ENCODE peak calls at places on chromosomes 4 and X, in nine cellular contexts. Q, S, K, J, O, Z, R, I and E are unnamed samples.

GRCh38 chrX:19678941-19679340 is 163.6 kb upstream of the MAP3K15 start:
- DNase-seq in K (no peak), R (no peak), S (no peak), O (no peak), Q (no peak), J (peak; percentile 31), I (no peak), Z (peak; percentile 63), E (no peak)

GRCh38 chrX:22203186-22203585 is 69.5 kb upstream of the CBLL2 start:
- DNase-seq in K (no peak), J (no peak), I (no peak), R (no peak), S (no peak), Z (no peak), Q (no peak), O (no peak), E (no peak)

GRCh38 chr4:127140306-127140705 is 492.5 kb upstream of the INTU start:
- DNase-seq in S (no peak), J (no peak), Z (peak; percentile 41), O (no peak), Q (no peak), K (no peak), R (no peak), I (no peak), E (no peak)

GRCh38 chr4:173176010-173176409 is 7.4 kb downstream of the GALNT7 start:
- DNase-seq in Z (no peak), K (no peak), I (no peak), Q (no peak), S (no peak), O (no peak), J (no peak), R (no peak), E (no peak)

GRCh38 chr4:110009526-110009925 is 96.8 kb downstream of the EGF start:
- DNase-seq in Z (no peak), K (no peak), S (no peak), Q (no peak), R (no peak), J (no peak), I (no peak), O (no peak), E (no peak)

GRCh38 chr4:38523524-38524448 is 140.2 kb upstream of the KLF3 start:
- DNase-seq in S (no peak), J (peak; percentile 14), K (no peak), Z (no peak), O (peak; percentile 40), Q (no peak), R (no peak), I (no peak), E (no peak)

GRCh38 chr4:168562021-168562691 is 65.3 kb downstream of the PALLD start:
- DNase-seq in I (no peak), Z (peak; percentile 70), K (no peak), R (no peak), J (no peak), O (no peak), Q (no peak), S (no peak), E (no peak)

GRCh38 chr4:149715822-149716585 is 99.6 kb downstream of the IQCM start:
- DNase-seq in I (peak; percentile 36), O (no peak), S (no peak), Z (no peak), Q (no peak), J (no peak), K (no peak), R (no peak), E (no peak)

GRCh38 chrX:13064599-13065143 is 20.3 kb upstream of the FAM9C start:
- DNase-seq in O (peak; percentile 54), S (no peak), R (no peak), Q (no peak), I (no peak), J (no peak), Z (no peak), K (peak; percentile 53), E (no peak)

GRCh38 chr4:184416913-184417734 is 57.2 kb downstream of the IRF2 start:
- DNase-seq in K (no peak), Z (no peak), S (no peak), Q (no peak), I (no peak), O (no peak), J (peak; percentile 49), R (no peak), E (no peak)

GRCh38 chr4:98519268-98519993 is 139.0 kb downstream of the TSPAN5 start:
- DNase-seq in K (no peak), Q (no peak), R (no peak), J (no peak), S (no peak), I (no peak), O (no peak), Z (no peak), E (no peak)

GRCh38 chrX:132489256-132490085 is 633 bp upstream of the MBNL3 start:
- DNase-seq in J (peak; percentile 72), Q (peak; percentile 75), I (peak; percentile 78), K (no peak), R (peak; percentile 81), Z (peak; percentile 70), S (peak; percentile 77), O (peak; percentile 41), E (peak; percentile 27)

GRCh38 chr4:17814140-17814539 is 3.4 kb downstream of the NCAPG start:
- DNase-seq in K (no peak), J (no peak), I (no peak), S (no peak), Q (no peak), Z (peak; percentile 7), O (no peak), R (no peak), E (no peak)

GRCh38 chr4:173370130-173370476 is 651 bp upstream of the SAP30 start:
- DNase-seq in I (peak; percentile 88), J (peak; percentile 74), S (peak; percentile 85), R (no peak), O (peak; percentile 76), K (no peak), Z (no peak), Q (peak; percentile 71), E (peak; percentile 32)

GRCh38 chrX:16076834-16077233 is 46.5 kb upstream of the GRPR start:
- DNase-seq in S (no peak), K (no peak), R (no peak), O (no peak), Z (no peak), J (no peak), I (no peak), Q (no peak), E (no peak)

GRCh38 chr4:170256807-170257206 is 167.1 kb upstream of the AADAT start:
- DNase-seq in O (no peak), Z (no peak), S (no peak), Q (no peak), J (no peak), R (no peak), I (no peak), K (no peak), E (no peak)

DNA sequence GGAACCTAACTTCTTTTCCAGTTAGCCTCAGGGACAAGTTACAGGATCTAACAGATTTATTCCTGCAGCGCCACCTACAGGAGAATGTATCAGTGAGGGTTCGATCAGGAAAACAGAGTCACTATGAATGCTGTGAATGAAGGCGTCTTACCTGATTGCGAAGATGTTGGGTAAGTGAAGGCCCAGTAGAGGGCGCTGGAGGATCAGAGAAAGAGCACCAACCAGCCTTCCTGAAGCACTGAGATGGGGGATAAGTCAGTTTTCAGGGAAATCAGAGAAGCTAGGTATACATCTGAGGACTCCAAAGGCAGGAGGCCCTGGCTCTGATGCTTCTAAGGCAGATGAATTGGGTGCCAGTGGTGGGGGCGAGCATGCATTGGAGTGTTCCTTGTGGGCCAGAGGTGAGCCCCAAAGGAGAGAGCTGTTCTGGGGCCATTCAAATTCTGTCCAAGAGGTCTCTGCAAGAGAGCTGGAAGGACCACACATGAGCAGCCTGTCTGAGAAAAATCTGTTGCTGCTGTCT is 169.9 kb upstream of the AADAT start:
- DNase-seq in K (peak; percentile 1), S (peak; percentile 92), O (peak; percentile 71), J (peak; percentile 58), Z (peak; percentile 92), R (peak; percentile 81), I (peak; percentile 65), Q (peak; percentile 41), E (peak; percentile 88)
- TF ChIP-seq CTCF in K (peak; percentile 50), S (peak; percentile 71), O (no peak), J (peak; percentile 73), Z (peak; percentile 96), R (peak; percentile 97), I (peak; percentile 70), Q (no peak), E (peak; percentile 97)

GRCh38 chr4:82496349-82496748 is 65.4 kb downstream of the TMEM150C start:
- DNase-seq in R (no peak), S (no peak), O (no peak), I (no peak), Q (no peak), Z (no peak), J (no peak), K (no peak), E (no peak)

GRCh38 chr4:82499705-82500104 is 62.1 kb downstream of the TMEM150C start:
- DNase-seq in O (no peak), Q (no peak), R (no peak), K (no peak), J (no peak), I (no peak), S (no peak), Z (no peak), E (no peak)

GRCh38 chr4:82500106-82500738 is 61.6 kb downstream of the TMEM150C start:
- DNase-seq in S (no peak), K (peak; percentile 51), Z (no peak), J (no peak), I (no peak), O (no peak), Q (no peak), R (no peak), E (no peak)

DNA sequence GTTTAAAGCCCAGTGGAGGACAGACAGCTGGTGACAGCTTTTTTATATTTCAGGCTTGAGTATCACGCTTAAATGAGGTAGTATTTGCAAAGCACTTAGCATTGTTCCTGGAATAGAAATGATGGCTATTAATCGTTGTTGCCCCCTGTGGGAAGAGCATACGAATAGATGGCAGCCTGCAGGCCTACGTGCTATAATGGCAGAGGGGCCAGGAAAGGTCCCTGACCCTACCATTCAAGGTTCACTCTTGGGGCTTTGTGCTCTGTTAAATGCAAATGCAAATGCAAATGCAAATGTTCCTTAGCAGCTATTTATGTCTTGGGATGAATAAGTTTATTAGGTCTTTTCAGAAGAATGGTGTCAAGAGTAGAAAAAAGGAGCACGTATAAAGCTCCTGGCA is 61.0 kb downstream of the TMEM150C start:
- DNase-seq in Q (no peak), O (no peak), J (no peak), Z (no peak), S (no peak), K (no peak), R (no peak), I (no peak), E (peak; percentile 30)
- TF ChIP-seq CTCF in Q (no peak), O (no peak), J (no peak), Z (no peak), S (no peak), K (no peak), R (no peak), I (no peak), E (no peak)

GRCh38 chr4:112910109-112910736 is 139.2 kb upstream of the ANK2 start:
- DNase-seq in R (no peak), Z (peak; percentile 9), S (no peak), Q (peak; percentile 12), I (no peak), O (no peak), J (peak; percentile 6), K (peak; percentile 44), E (no peak)
- TF ChIP-seq CTCF in R (no peak), Z (no peak), S (no peak), Q (no peak), I (no peak), O (no peak), J (no peak), K (no peak), E (no peak)

GRCh38 chr4:179278647-179279046 is 1836.4 kb upstream of the AGA start:
- DNase-seq in I (no peak), Q (no peak), R (no peak), O (no peak), K (no peak), J (no peak), Z (no peak), S (no peak), E (no peak)
- TF ChIP-seq CTCF in I (no peak), Q (no peak), R (no peak), O (no peak), K (no peak), J (no peak), Z (no peak), S (no peak), E (no peak)